ENCODE peak calls at places on chromosomes 1 and 21, in seven cellular contexts. One of them, this sample, is unnamed.

GRCh38 chr1:145758116-145758515 is 38.8 kb downstream of the CD160 start:
- DNase-seq in AG10803: no peak
- DNase-seq in nephron progenitor cell: no peak
- DNase-seq in left ventricle myocardium inferior: no peak
- DNase-seq in fibroblast of the aortic adventitia: no peak
- DNase-seq in MCF 10A: no peak
- DNase-seq in progenitor cell of endocrine pancreas: no peak
- DNase-seq in this sample: no peak

GRCh38 chr1:44660176-44660575 is 14.1 kb downstream of the TMEM53 start:
- DNase-seq in AG10803: no peak
- DNase-seq in nephron progenitor cell: no peak
- DNase-seq in left ventricle myocardium inferior: peak
- DNase-seq in fibroblast of the aortic adventitia: no peak
- DNase-seq in MCF 10A: peak
- DNase-seq in progenitor cell of endocrine pancreas: no peak
- DNase-seq in this sample: no peak

GRCh38 chr1:57489342-57490036 is 65.6 kb upstream of the DAB1 start:
- DNase-seq in AG10803: peak
- DNase-seq in nephron progenitor cell: no peak
- DNase-seq in left ventricle myocardium inferior: no peak
- DNase-seq in fibroblast of the aortic adventitia: peak
- DNase-seq in MCF 10A: peak
- DNase-seq in progenitor cell of endocrine pancreas: no peak
- DNase-seq in this sample: no peak

GRCh38 chr1:46804027-46804889 is 5.4 kb downstream of the CYP4B1 start:
- DNase-seq in AG10803: no peak
- DNase-seq in nephron progenitor cell: no peak
- DNase-seq in left ventricle myocardium inferior: peak
- DNase-seq in fibroblast of the aortic adventitia: no peak
- DNase-seq in MCF 10A: peak
- DNase-seq in progenitor cell of endocrine pancreas: no peak
- DNase-seq in this sample: no peak

GRCh38 chr1:1425753-1426495 is 4.8 kb upstream of the ANKRD65 start:
- DNase-seq in AG10803: no peak
- DNase-seq in nephron progenitor cell: peak
- DNase-seq in left ventricle myocardium inferior: no peak
- DNase-seq in fibroblast of the aortic adventitia: no peak
- DNase-seq in MCF 10A: no peak
- DNase-seq in progenitor cell of endocrine pancreas: no peak
- DNase-seq in this sample: no peak

GRCh38 chr1:224085421-224086108 is 28.3 kb upstream of the FBXO28 start:
- DNase-seq in AG10803: no peak
- DNase-seq in nephron progenitor cell: no peak
- DNase-seq in left ventricle myocardium inferior: no peak
- DNase-seq in fibroblast of the aortic adventitia: no peak
- DNase-seq in MCF 10A: no peak
- DNase-seq in progenitor cell of endocrine pancreas: no peak
- DNase-seq in this sample: no peak

GRCh38 chr1:32881871-32882850 is 4.1 kb upstream of the HPCA start:
- DNase-seq in AG10803: no peak
- DNase-seq in nephron progenitor cell: no peak
- DNase-seq in left ventricle myocardium inferior: peak
- DNase-seq in fibroblast of the aortic adventitia: no peak
- DNase-seq in MCF 10A: no peak
- DNase-seq in progenitor cell of endocrine pancreas: no peak
- DNase-seq in this sample: no peak

GRCh38 chr21:44487831-44488230 is 32.5 kb downstream of the LRRC3 start:
- DNase-seq in AG10803: peak
- DNase-seq in nephron progenitor cell: no peak
- DNase-seq in left ventricle myocardium inferior: no peak
- DNase-seq in fibroblast of the aortic adventitia: peak
- DNase-seq in MCF 10A: peak
- DNase-seq in progenitor cell of endocrine pancreas: no peak
- DNase-seq in this sample: peak

GRCh38 chr21:34545079-34545884 is 33.3 kb upstream of the KCNE1 start:
- DNase-seq in AG10803: peak
- DNase-seq in nephron progenitor cell: no peak
- DNase-seq in left ventricle myocardium inferior: no peak
- DNase-seq in fibroblast of the aortic adventitia: peak
- DNase-seq in MCF 10A: no peak
- DNase-seq in progenitor cell of endocrine pancreas: no peak
- DNase-seq in this sample: peak

GRCh38 chr1:205365945-205366463 is 9.3 kb upstream of the KLHDC8A start:
- DNase-seq in AG10803: no peak
- DNase-seq in nephron progenitor cell: no peak
- DNase-seq in left ventricle myocardium inferior: no peak
- DNase-seq in fibroblast of the aortic adventitia: peak
- DNase-seq in MCF 10A: peak
- DNase-seq in progenitor cell of endocrine pancreas: no peak
- DNase-seq in this sample: no peak

GRCh38 chr1:241286486-241286885 is 70.5 kb downstream of the RGS7 start:
- DNase-seq in AG10803: no peak
- DNase-seq in nephron progenitor cell: no peak
- DNase-seq in left ventricle myocardium inferior: no peak
- DNase-seq in fibroblast of the aortic adventitia: no peak
- DNase-seq in MCF 10A: no peak
- DNase-seq in progenitor cell of endocrine pancreas: no peak
- DNase-seq in this sample: no peak

GRCh38 chr1:118110580-118110979 is 74.4 kb downstream of the SPAG17 start:
- DNase-seq in AG10803: peak
- DNase-seq in nephron progenitor cell: no peak
- DNase-seq in left ventricle myocardium inferior: no peak
- DNase-seq in fibroblast of the aortic adventitia: no peak
- DNase-seq in MCF 10A: no peak
- DNase-seq in progenitor cell of endocrine pancreas: no peak
- DNase-seq in this sample: no peak
- TF ChIP-seq CTCF in AG10803: no peak
- TF ChIP-seq CTCF in nephron progenitor cell: no peak
- TF ChIP-seq CTCF in left ventricle myocardium inferior: no peak
- TF ChIP-seq CTCF in fibroblast of the aortic adventitia: no peak
- TF ChIP-seq CTCF in MCF 10A: no peak
- TF ChIP-seq CTCF in progenitor cell of endocrine pancreas: no peak
- TF ChIP-seq CTCF in this sample: no peak

GRCh38 chr1:15833842-15834405 is 13.6 kb upstream of the SPEN start:
- DNase-seq in AG10803: no peak
- DNase-seq in nephron progenitor cell: no peak
- DNase-seq in left ventricle myocardium inferior: no peak
- DNase-seq in fibroblast of the aortic adventitia: no peak
- DNase-seq in MCF 10A: no peak
- DNase-seq in progenitor cell of endocrine pancreas: no peak
- DNase-seq in this sample: no peak

GRCh38 chr1:15834406-15835204 is 12.9 kb upstream of the SPEN start:
- DNase-seq in AG10803: peak
- DNase-seq in nephron progenitor cell: peak
- DNase-seq in left ventricle myocardium inferior: peak
- DNase-seq in fibroblast of the aortic adventitia: peak
- DNase-seq in MCF 10A: peak
- DNase-seq in progenitor cell of endocrine pancreas: peak
- DNase-seq in this sample: peak

GRCh38 chr1:15836772-15837669 is 10.5 kb upstream of the SPEN start:
- DNase-seq in AG10803: no peak
- DNase-seq in nephron progenitor cell: no peak
- DNase-seq in left ventricle myocardium inferior: peak
- DNase-seq in fibroblast of the aortic adventitia: no peak
- DNase-seq in MCF 10A: no peak
- DNase-seq in progenitor cell of endocrine pancreas: no peak
- DNase-seq in this sample: peak

GRCh38 chr1:15835741-15836510 is 11.6 kb upstream of the SPEN start:
- DNase-seq in AG10803: peak
- DNase-seq in nephron progenitor cell: peak
- DNase-seq in left ventricle myocardium inferior: peak
- DNase-seq in fibroblast of the aortic adventitia: peak
- DNase-seq in MCF 10A: peak
- DNase-seq in progenitor cell of endocrine pancreas: peak
- DNase-seq in this sample: peak

GRCh38 chr1:15835205-15835740 is 12.2 kb upstream of the SPEN start:
- DNase-seq in AG10803: no peak
- DNase-seq in nephron progenitor cell: no peak
- DNase-seq in left ventricle myocardium inferior: no peak
- DNase-seq in fibroblast of the aortic adventitia: no peak
- DNase-seq in MCF 10A: no peak
- DNase-seq in progenitor cell of endocrine pancreas: no peak
- DNase-seq in this sample: no peak
- TF ChIP-seq CTCF in AG10803: no peak
- TF ChIP-seq CTCF in nephron progenitor cell: no peak
- TF ChIP-seq CTCF in left ventricle myocardium inferior: peak
- TF ChIP-seq CTCF in fibroblast of the aortic adventitia: no peak
- TF ChIP-seq CTCF in MCF 10A: no peak
- TF ChIP-seq CTCF in progenitor cell of endocrine pancreas: no peak
- TF ChIP-seq CTCF in this sample: no peak

GRCh38 chr1:17573518-17574041 is 34.1 kb downstream of the ARHGEF10L start:
- DNase-seq in AG10803: no peak
- DNase-seq in nephron progenitor cell: peak
- DNase-seq in left ventricle myocardium inferior: no peak
- DNase-seq in fibroblast of the aortic adventitia: no peak
- DNase-seq in MCF 10A: no peak
- DNase-seq in progenitor cell of endocrine pancreas: no peak
- DNase-seq in this sample: no peak

GRCh38 chr1:17570228-17570627 is 30.7 kb downstream of the ARHGEF10L start:
- DNase-seq in AG10803: no peak
- DNase-seq in nephron progenitor cell: no peak
- DNase-seq in left ventricle myocardium inferior: no peak
- DNase-seq in fibroblast of the aortic adventitia: no peak
- DNase-seq in MCF 10A: no peak
- DNase-seq in progenitor cell of endocrine pancreas: no peak
- DNase-seq in this sample: no peak

GRCh38 chr1:17574502-17574901 is 35.0 kb downstream of the ARHGEF10L start:
- DNase-seq in AG10803: no peak
- DNase-seq in nephron progenitor cell: no peak
- DNase-seq in left ventricle myocardium inferior: no peak
- DNase-seq in fibroblast of the aortic adventitia: no peak
- DNase-seq in MCF 10A: no peak
- DNase-seq in progenitor cell of endocrine pancreas: no peak
- DNase-seq in this sample: no peak

GRCh38 chr1:17569200-17570139 is 30.0 kb downstream of the ARHGEF10L start:
- DNase-seq in AG10803: peak
- DNase-seq in nephron progenitor cell: no peak
- DNase-seq in left ventricle myocardium inferior: peak
- DNase-seq in fibroblast of the aortic adventitia: peak
- DNase-seq in MCF 10A: peak
- DNase-seq in progenitor cell of endocrine pancreas: no peak
- DNase-seq in this sample: no peak

DNA sequence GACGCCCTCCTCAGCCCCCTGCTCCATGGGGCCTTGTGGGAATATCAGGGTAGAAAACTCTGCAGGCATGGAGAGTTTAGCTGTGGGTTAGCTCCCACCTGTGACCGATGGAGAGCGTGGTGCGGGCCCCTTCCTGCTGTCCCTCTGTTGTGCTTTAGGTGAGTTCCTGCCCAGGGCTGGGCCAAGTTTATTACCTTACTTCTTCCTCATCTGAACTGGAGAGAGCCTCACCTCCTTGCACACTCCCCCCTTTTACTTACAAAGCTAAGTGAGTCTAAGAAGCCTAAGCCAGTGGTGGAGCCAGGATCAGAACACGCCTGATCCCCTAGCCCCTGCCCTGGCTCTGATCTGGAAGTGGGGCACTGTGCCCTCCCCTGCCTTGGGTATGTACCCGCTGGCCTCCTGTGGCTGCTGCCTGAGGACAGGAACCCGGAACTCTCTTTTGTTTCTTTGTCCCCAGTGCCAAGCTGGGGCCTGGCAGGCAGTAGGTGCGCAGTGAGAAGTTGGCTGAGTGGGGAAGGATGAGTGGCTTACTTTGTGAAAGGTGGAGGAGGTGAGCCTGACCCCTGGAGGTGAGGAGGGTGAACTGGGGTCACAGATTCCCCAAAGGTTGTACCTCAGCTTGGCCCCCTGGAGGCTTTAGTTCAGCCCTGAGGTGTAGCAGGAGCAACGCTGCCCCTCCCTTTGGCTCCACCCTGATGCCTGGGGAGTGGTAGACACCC is 32.9 kb downstream of the ARHGEF10L start:
- DNase-seq in AG10803: no peak
- DNase-seq in nephron progenitor cell: no peak
- DNase-seq in left ventricle myocardium inferior: no peak
- DNase-seq in fibroblast of the aortic adventitia: no peak
- DNase-seq in MCF 10A: no peak
- DNase-seq in progenitor cell of endocrine pancreas: no peak
- DNase-seq in this sample: peak
- TF ChIP-seq CTCF in AG10803: peak
- TF ChIP-seq CTCF in nephron progenitor cell: no peak
- TF ChIP-seq CTCF in left ventricle myocardium inferior: peak
- TF ChIP-seq CTCF in fibroblast of the aortic adventitia: no peak
- TF ChIP-seq CTCF in MCF 10A: peak
- TF ChIP-seq CTCF in progenitor cell of endocrine pancreas: peak
- TF ChIP-seq CTCF in this sample: no peak

DNA sequence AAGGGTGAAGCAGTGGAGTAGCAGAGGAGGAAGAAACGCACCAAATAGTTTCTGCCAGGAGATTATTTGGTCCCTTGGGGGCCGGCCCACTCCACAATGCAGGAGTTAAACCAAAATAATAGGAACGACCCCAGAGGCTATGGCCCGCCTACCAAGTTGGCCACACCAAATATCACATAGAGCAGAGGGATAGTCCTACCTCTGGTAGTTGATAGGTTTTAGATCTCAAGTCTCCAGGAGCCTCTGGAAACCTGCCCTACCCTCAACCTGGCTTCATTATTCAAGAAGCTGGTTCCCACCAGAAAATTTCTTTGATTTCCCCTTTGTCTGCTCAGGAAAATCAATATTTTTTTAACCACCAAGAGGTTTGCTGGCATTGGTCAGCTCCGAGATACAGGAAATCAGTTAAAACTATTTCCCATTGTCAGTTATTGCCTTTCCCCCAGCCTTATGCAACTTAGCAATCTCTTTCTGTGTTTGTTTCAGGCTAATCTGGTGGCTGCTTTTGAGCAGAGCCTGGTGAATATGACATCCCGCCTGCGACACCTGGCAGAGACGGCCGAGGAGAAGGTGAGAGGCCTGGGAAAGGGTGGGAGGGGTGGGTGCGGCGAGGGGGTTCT is 35.5 kb upstream of the IPO9 start:
- DNase-seq in AG10803: no peak
- DNase-seq in nephron progenitor cell: no peak
- DNase-seq in left ventricle myocardium inferior: no peak
- DNase-seq in fibroblast of the aortic adventitia: no peak
- DNase-seq in MCF 10A: no peak
- DNase-seq in progenitor cell of endocrine pancreas: no peak
- DNase-seq in this sample: no peak
- TF ChIP-seq CTCF in AG10803: no peak
- TF ChIP-seq CTCF in nephron progenitor cell: no peak
- TF ChIP-seq CTCF in left ventricle myocardium inferior: no peak
- TF ChIP-seq CTCF in fibroblast of the aortic adventitia: no peak
- TF ChIP-seq CTCF in MCF 10A: no peak
- TF ChIP-seq CTCF in progenitor cell of endocrine pancreas: no peak
- TF ChIP-seq CTCF in this sample: peak